ENCODE peak calls at places on chromosomes 12 and 14, in ten cellular contexts. O is uterus, T is GM23248, M is heart left ventricle, Z is keratinocyte, F is BJ, N is cardiac muscle cell, R is body of pancreas, G is left ventricle myocardium inferior, S is HAP-1. W is an unnamed sample.

GRCh38 chr12:25811656-25812126 is 146.8 kb upstream of the RASSF8 start:
- DNase-seq in O (peak), T (peak), M (no peak), Z (no peak), F (peak), N (no peak), R (no peak), G (no peak), S (no peak), W (peak)

GRCh38 chr14:38629412-38629811 is 373.5 kb upstream of the CLEC14A start:
- DNase-seq in O (no peak), T (no peak), M (no peak), Z (no peak), F (no peak), N (no peak), R (no peak), G (no peak), S (no peak), W (no peak)

GRCh38 chr14:100105357-100106169 is 40.3 kb downstream of the EVL start:
- DNase-seq in O (no peak), T (no peak), M (no peak), Z (no peak), F (no peak), N (no peak), R (no peak), G (no peak), S (no peak), W (no peak)

GRCh38 chr14:36713960-36714703 is 52.5 kb downstream of the PAX9 start:
- DNase-seq in O (no peak), T (no peak), M (no peak), Z (no peak), F (no peak), N (no peak), R (no peak), G (no peak), S (no peak), W (no peak)

GRCh38 chr14:89178802-89179201 is 238.2 kb downstream of the FOXN3 start:
- DNase-seq in O (no peak), T (peak), M (no peak), Z (no peak), F (peak), N (peak), R (no peak), G (no peak), S (no peak), W (peak)

GRCh38 chr12:65308001-65308400 is 29.5 kb downstream of the MSRB3 start:
- DNase-seq in O (no peak), T (peak), M (no peak), Z (no peak), F (no peak), N (no peak), R (no peak), G (no peak), S (no peak), W (peak)

GRCh38 chr12:85641796-85642195 is 194.4 kb downstream of the RASSF9 start:
- DNase-seq in O (no peak), T (peak), M (no peak), Z (no peak), F (no peak), N (no peak), R (no peak), G (no peak), S (no peak), W (no peak)

GRCh38 chr12:100279612-100280244 is 12.8 kb downstream of the SCYL2 start:
- DNase-seq in O (no peak), T (peak), M (no peak), Z (no peak), F (no peak), N (peak), R (no peak), G (no peak), S (peak), W (peak)

GRCh38 chr14:89625988-89626806 is 209.2 kb upstream of the FOXN3 start:
- DNase-seq in O (no peak), T (no peak), M (no peak), Z (no peak), F (no peak), N (no peak), R (no peak), G (no peak), S (no peak), W (no peak)

DNA sequence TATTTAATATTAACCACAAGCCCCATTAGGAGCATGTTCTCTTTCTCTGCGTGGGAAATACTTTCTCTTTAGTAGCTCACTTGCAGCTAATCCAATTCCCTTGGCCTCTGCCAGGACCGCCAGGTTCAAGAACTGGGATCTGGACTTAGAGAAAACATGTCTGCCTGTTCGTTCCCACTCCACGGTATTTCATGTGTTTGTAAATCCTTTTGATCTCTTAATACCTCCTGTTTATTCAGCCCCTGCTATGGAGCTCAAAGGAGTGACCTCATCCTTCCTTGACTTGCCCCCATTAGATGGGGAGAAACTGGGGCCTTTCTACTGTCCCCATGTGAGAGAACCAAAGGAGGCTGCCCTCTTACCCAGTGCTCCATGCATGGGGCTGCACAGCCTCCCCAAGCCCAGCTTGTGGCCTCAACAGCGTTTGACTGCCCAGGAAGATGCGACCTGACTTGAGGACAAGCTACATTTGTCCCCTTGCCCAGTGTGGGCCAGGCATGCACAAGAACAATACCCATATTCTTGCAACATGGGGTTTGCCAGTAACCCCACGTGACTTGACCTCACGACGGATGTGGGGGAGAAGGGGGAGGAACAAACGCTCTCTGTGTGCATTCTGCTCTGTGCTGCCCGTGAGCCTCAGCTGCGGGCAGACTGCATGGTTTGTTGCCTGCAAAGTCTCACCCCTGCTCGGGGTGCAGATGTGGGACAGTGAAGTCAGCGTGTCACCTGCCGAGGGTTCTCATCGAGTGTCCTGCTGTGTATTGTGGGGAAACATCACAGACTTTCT is 30.3 kb downstream of the CD9 start:
- DNase-seq in O (peak), T (peak), M (peak), Z (no peak), F (no peak), N (no peak), R (peak), G (peak), S (no peak), W (no peak)
- H3K4me3 ChIP-seq in O (no peak), T (peak), M (no peak), Z (no peak), F (no peak), N (no peak), R (no peak), G (peak), S (no peak), W (peak)

GRCh38 chr12:92063641-92064040 is 82.0 kb downstream of the BTG1 start:
- DNase-seq in O (no peak), T (peak), M (no peak), Z (no peak), F (no peak), N (no peak), R (no peak), G (no peak), S (no peak), W (peak)

GRCh38 chr12:92058664-92059063 is 87.0 kb downstream of the BTG1 start:
- DNase-seq in O (no peak), T (no peak), M (no peak), Z (no peak), F (no peak), N (no peak), R (no peak), G (no peak), S (no peak), W (no peak)

GRCh38 chr12:92061061-92061460 is 84.6 kb downstream of the BTG1 start:
- DNase-seq in O (no peak), T (no peak), M (no peak), Z (no peak), F (no peak), N (no peak), R (no peak), G (no peak), S (no peak), W (no peak)

GRCh38 chr12:92062539-92063493 is 82.8 kb downstream of the BTG1 start:
- DNase-seq in O (no peak), T (no peak), M (no peak), Z (no peak), F (no peak), N (no peak), R (no peak), G (no peak), S (no peak), W (peak)

DNA sequence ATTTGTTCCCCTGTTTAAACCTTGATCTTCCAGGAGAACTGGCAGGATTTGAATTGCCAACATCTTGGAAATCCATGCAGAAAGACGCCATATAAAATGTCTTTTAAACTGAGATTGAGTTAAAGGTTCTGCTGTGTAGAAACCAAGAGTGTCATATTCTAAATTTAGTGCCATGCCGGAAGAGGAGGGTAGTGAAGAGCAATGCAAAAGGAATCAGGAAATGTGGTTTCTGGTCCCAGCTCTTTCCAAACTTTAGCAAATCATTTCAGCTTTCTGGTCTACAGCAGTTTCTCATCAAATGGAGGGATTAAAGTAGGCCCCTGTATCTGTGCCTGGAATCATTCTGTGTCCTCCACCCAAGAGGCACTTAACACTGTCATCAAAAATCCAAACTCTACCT is 85.7 kb downstream of the BTG1 start:
- DNase-seq in O (no peak), T (peak), M (no peak), Z (no peak), F (no peak), N (no peak), R (no peak), G (no peak), S (no peak), W (peak)
- H3K4me3 ChIP-seq in O (no peak), T (peak), M (no peak), Z (no peak), F (no peak), N (no peak), R (no peak), G (no peak), S (no peak), W (no peak)

DNA sequence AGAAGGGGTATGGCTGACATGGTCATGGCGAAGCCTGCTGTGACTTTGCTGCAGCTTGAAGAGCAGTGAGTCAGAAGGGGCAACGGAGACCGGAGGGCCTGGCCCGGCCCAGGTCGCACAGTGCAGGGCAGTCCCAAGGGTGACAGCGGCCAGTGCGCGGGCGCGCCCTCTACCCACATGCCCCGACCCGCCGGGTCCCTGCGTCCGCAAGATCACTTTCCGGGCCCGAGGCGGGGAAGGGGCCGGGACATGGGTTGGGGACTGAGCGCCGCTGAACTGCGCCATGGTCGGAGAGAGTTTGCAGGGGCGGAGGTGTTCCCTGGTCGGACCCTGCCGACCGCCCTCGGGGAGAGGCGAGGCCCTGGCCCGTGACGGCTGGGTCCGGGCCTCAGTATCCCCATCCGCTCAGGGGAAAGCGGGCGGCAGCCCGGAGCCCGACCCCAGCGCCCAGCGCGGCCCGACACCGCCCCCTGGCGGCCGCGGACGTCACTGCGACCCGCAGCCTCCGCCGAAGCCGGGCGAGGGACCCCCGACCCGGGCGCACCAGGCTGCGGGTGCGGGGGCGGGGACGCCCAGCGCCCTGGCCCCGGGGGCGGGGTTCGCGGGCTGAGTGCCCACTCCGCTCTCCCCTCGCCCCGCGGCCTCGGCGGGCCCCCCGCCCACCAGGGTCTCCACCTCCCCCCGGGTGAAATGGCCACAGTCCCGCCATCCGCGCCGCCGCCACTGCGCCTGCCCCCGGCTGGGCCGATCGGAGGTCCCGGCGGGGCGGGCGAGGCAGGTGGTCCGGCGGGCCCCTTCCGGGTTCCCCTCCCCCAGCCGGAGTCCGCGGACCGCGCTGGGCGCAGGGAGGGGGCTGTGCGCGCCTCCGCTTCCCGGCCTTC is 7.2 kb upstream of the ANKRD9 start:
- DNase-seq in O (no peak), T (peak), M (peak), Z (no peak), F (no peak), N (peak), R (peak), G (peak), S (peak), W (peak)
- H3K4me3 ChIP-seq in O (peak), T (peak), M (peak), Z (peak), F (peak), N (peak), R (peak), G (peak), S (peak), W (peak)

GRCh38 chr12:49198431-49199155 is 9.7 kb upstream of the TUBA1A start:
- DNase-seq in O (peak), T (peak), M (peak), Z (no peak), F (no peak), N (no peak), R (no peak), G (peak), S (peak), W (peak)
- H3K4me3 ChIP-seq in O (no peak), T (peak), M (no peak), Z (no peak), F (no peak), N (no peak), R (no peak), G (no peak), S (no peak), W (no peak)

GRCh38 chr14:57493467-57494181 is at the start of gene CCDC198:
- DNase-seq in O (no peak), T (peak), M (no peak), Z (no peak), F (no peak), N (no peak), R (peak), G (no peak), S (no peak), W (no peak)
- H3K4me3 ChIP-seq in O (no peak), T (no peak), M (no peak), Z (no peak), F (no peak), N (no peak), R (no peak), G (no peak), S (no peak), W (no peak)

GRCh38 chr14:69648480-69649414 is 37.4 kb downstream of the SUSD6 start:
- DNase-seq in O (no peak), T (peak), M (no peak), Z (no peak), F (no peak), N (peak), R (no peak), G (no peak), S (no peak), W (peak)
- H3K4me3 ChIP-seq in O (no peak), T (peak), M (peak), Z (no peak), F (no peak), N (no peak), R (no peak), G (peak), S (no peak), W (no peak)

W was measured in mesenchymal stem cell.